ENCODE peak calls at places on chromosomes 7 and 10, in eight cellular contexts. X is colonic mucosa, Y is chondrocyte, R is left ventricle myocardium inferior, G is mesothelial cell of epicardium, E is AG10803, N is cardiac fibroblast, C is astrocyte of the spinal cord. V is an unnamed sample.
A peak's percentile ranks its signal among the peaks of the same experiment; 100 is the strongest.

GRCh38 chr7:4837041-4837813 is 24.6 kb downstream of the PAPOLB start:
- DNase-seq in X (no peak), Y (peak; percentile 75), R (no peak), G (no peak), E (no peak), N (peak; percentile 38), C (no peak), V (no peak)

GRCh38 chr7:15555385-15555859 is 6.4 kb downstream of the AGMO start:
- DNase-seq in X (no peak), Y (no peak), R (no peak), G (no peak), E (peak; percentile 36), N (peak; percentile 85), C (peak; percentile 34), V (no peak)

GRCh38 chr7:129222064-129222463 is 2.8 kb upstream of the AHCYL2 start:
- DNase-seq in X (no peak), Y (no peak), R (no peak), G (no peak), E (no peak), N (no peak), C (no peak), V (no peak)

GRCh38 chr7:43385856-43386255 is 197.1 kb upstream of the STK17A start:
- DNase-seq in X (no peak), Y (no peak), R (no peak), G (no peak), E (peak; percentile 17), N (peak; percentile 18), C (no peak), V (no peak)

GRCh38 chr7:36039671-36040070 is 113.4 kb upstream of the EEPD1 start:
- DNase-seq in X (no peak), Y (no peak), R (no peak), G (no peak), E (no peak), N (no peak), C (no peak), V (no peak)

GRCh38 chr7:158021836-158022235 is 565.8 kb downstream of the PTPRN2 start:
- DNase-seq in X (no peak), Y (no peak), R (no peak), G (no peak), E (no peak), N (no peak), C (no peak), V (no peak)

GRCh38 chr10:34156781-34157425 is 658.2 kb downstream of the PARD3 start:
- DNase-seq in X (no peak), Y (no peak), R (no peak), G (no peak), E (peak; percentile 66), N (peak; percentile 63), C (peak; percentile 30), V (no peak)

GRCh38 chr7:69751026-69751425 is 152.8 kb downstream of the AUTS2 start:
- DNase-seq in X (no peak), Y (no peak), R (no peak), G (no peak), E (no peak), N (no peak), C (no peak), V (no peak)

GRCh38 chr10:43862756-43863155 is 214.1 kb upstream of the ZNF32 start:
- DNase-seq in X (no peak), Y (no peak), R (no peak), G (no peak), E (no peak), N (no peak), C (no peak), V (no peak)

GRCh38 chr10:24287559-24288195 is 78.7 kb downstream of the KIAA1217 start:
- DNase-seq in X (no peak), Y (no peak), R (no peak), G (no peak), E (no peak), N (no peak), C (no peak), V (no peak)

GRCh38 chr7:80392229-80393169 is 119.4 kb downstream of the GNAT3 start:
- DNase-seq in X (no peak), Y (no peak), R (no peak), G (no peak), E (peak; percentile 56), N (peak; percentile 71), C (peak; percentile 66), V (peak; percentile 8)

GRCh38 chr10:110336111-110336721 is 31.5 kb upstream of the SMNDC1 start:
- DNase-seq in X (no peak), Y (no peak), R (no peak), G (no peak), E (peak; percentile 99), N (peak; percentile 98), C (peak; percentile 98), V (no peak)

GRCh38 chr10:103693070-103693811 is 162.1 kb downstream of the SH3PXD2A start:
- DNase-seq in X (peak; percentile 57), Y (no peak), R (no peak), G (no peak), E (no peak), N (no peak), C (no peak), V (peak; percentile 73)

GRCh38 chr7:13235961-13236360 is 548.5 kb downstream of the ARL4A start:
- DNase-seq in X (no peak), Y (no peak), R (no peak), G (no peak), E (no peak), N (peak; percentile 7), C (no peak), V (no peak)

GRCh38 chr7:13241416-13241815 is 554.0 kb downstream of the ARL4A start:
- DNase-seq in X (no peak), Y (no peak), R (no peak), G (no peak), E (no peak), N (no peak), C (no peak), V (no peak)

DNA sequence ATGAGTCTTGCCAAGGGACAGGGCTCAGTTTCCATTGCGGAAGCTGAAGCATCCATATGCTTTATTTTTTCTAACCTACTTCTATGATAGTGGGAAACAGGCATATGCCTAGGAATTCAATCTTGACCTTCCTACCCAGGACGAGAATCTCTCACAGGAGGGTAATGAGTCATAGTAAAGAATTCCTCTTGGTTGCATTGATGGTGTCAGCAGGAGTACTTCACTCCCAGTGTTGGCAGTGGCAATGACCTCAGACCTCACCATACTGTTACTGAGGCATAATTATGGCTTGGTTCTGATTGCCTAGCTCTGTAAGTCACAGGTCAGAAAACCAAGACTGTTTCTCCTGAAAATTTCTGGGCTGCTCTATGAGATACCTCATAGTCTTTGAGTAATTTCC is 552.9 kb downstream of the ARL4A start:
- DNase-seq in X (no peak), Y (no peak), R (no peak), G (no peak), E (peak; percentile 42), N (peak; percentile 48), C (peak; percentile 53), V (no peak)
- TF ChIP-seq CTCF in X (no peak), Y (no peak), R (no peak), G (no peak), E (no peak), N (no peak), C (no peak), V (no peak)

DNA sequence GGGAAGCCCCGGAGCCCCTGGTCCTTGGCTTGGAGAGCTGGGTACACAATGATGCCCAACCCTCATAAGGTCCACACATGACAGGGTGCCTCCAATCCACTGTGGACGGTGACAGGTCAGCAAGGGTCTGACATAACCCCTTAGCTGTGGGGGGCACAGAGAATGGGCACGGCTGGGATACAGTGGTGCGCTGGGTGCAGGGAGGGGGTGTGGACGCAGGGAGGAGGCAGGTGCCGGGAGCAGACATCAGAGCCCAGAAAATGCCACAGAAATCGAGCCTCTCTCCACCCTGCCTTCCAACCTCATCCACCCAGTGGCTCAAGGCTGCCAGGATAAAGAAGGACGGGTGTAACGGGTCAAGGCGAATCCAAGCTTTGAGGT is 177.8 kb upstream of the RHEB start:
- DNase-seq in X (no peak), Y (no peak), R (peak; percentile 11), G (no peak), E (no peak), N (no peak), C (no peak), V (no peak)
- TF ChIP-seq CTCF in X (no peak), Y (no peak), R (no peak), G (no peak), E (no peak), N (no peak), C (no peak), V (no peak)

GRCh38 chr7:34675749-34676374 is 17.8 kb downstream of the NPSR1 start:
- DNase-seq in X (no peak), Y (no peak), R (no peak), G (no peak), E (peak; percentile 7), N (peak; percentile 32), C (peak; percentile 7), V (peak; percentile 35)
- TF ChIP-seq CTCF in X (peak; percentile 48), Y (peak; percentile 73), R (peak; percentile 62), G (peak; percentile 77), E (peak; percentile 50), N (peak; percentile 57), C (peak; percentile 60), V (peak; percentile 48)

GRCh38 chr7:127940365-127941160 is 90.7 kb downstream of the LRRC4 start:
- DNase-seq in X (no peak), Y (no peak), R (no peak), G (no peak), E (peak; percentile 86), N (no peak), C (no peak), V (no peak)
- TF ChIP-seq CTCF in X (no peak), Y (no peak), R (no peak), G (no peak), E (no peak), N (no peak), C (no peak), V (no peak)

V was measured in GM13976.